ENCODE peak calls at places on chromosomes 11 and 22, in six cellular contexts. V, G, J, U, K and Y are unnamed samples. For H3K4me1 and H3K27me3, the result is how much of the 10 kb centered on the place peaks cover.

GRCh38 chr11:69141742-69142141 is 14.0 kb upstream of the SMIM38 start:
- DNase-seq in V (peak), G (no peak), J (no peak), U (no peak), K (no peak), Y (no peak)

GRCh38 chr22:43889366-43890253 is 2.2 kb downstream of the PNPLA5 start:
- DNase-seq in V (peak), G (no peak), J (no peak), U (peak), K (peak), Y (no peak)

GRCh38 chr22:31490496-31490925 is 869 bp upstream of the EIF4ENIF1 start:
- DNase-seq in V (peak), G (peak), J (peak), U (peak), K (peak), Y (peak)

GRCh38 chr11:61053198-61053597 is 49.1 kb upstream of the CD5 start:
- DNase-seq in V (no peak), G (no peak), J (no peak), U (no peak), K (no peak), Y (no peak)

GRCh38 chr22:20118572-20119020 is 1.6 kb upstream of the TRMT2A start:
- DNase-seq in V (no peak), G (no peak), J (no peak), U (peak), K (no peak), Y (no peak)

GRCh38 chr11:9273430-9274336 is 8.5 kb upstream of the DENND5A start:
- DNase-seq in V (peak), G (no peak), J (no peak), U (no peak), K (no peak), Y (no peak)

GRCh38 chr11:47270331-47271271 is 668 bp downstream of the MADD start:
- DNase-seq in V (peak), G (no peak), J (no peak), U (no peak), K (peak), Y (peak)

GRCh38 chr11:43789700-43790443 is 90.8 kb upstream of the ALKBH3 start:
- DNase-seq in V (peak), G (no peak), J (no peak), U (no peak), K (no peak), Y (no peak)

GRCh38 chr11:74417860-74418508 is 19.8 kb upstream of the PGM2L1 start:
- DNase-seq in V (peak), G (no peak), J (no peak), U (no peak), K (no peak), Y (peak)

GRCh38 chr22:49637255-49637760 is 190.4 kb downstream of the BRD1 start:
- DNase-seq in V (no peak), G (no peak), J (no peak), U (no peak), K (no peak), Y (no peak)

GRCh38 chr22:27676545-27677188 is 124.9 kb downstream of the MN1 start:
- DNase-seq in V (no peak), G (no peak), J (no peak), U (no peak), K (no peak), Y (no peak)

GRCh38 chr11:102946237-102946636 is 9.3 kb downstream of the MMP13 start:
- DNase-seq in V (no peak), G (no peak), J (no peak), U (no peak), K (no peak), Y (no peak)

GRCh38 chr22:39714321-39714720 is 143.8 kb downstream of the CACNA1I start:
- DNase-seq in V (no peak), G (no peak), J (no peak), U (peak), K (no peak), Y (no peak)

GRCh38 chr11:110362916-110363574 is 66.6 kb upstream of the RDX start:
- DNase-seq in V (no peak), G (no peak), J (peak), U (peak), K (no peak), Y (peak)

GRCh38 chr11:88301478-88302140 is 35.9 kb downstream of the CTSC start:
- DNase-seq in V (peak), G (no peak), J (no peak), U (no peak), K (no peak), Y (peak)

DNA sequence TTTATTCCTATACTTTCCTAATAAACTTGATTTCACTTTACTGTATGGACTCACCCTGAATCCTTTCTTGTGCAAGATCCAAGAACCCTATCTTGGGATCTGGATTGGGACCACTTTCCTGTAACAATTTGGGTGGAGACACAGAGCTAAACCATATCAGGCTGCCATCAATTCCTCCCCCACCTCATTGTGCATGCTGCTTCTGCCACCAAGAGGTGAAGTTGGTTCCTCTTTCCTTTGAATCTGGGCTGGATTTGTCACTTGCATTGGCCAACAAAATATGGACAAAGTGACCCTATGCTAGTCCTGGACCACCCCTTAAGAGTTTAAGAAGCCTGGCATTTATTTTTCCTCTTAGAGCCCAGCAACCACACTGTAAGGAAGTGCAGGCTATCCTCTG is 39.4 kb upstream of the CEP295 start:
- DNase-seq in V (no peak), G (no peak), J (no peak), U (no peak), K (no peak), Y (no peak)
- H3K4me1 ChIP-seq in V (under half), G (under half), J (under half), U (under half), K (under half), Y (under half)

GRCh38 chr22:36362819-36363377 is 24.9 kb downstream of the MYH9 start:
- DNase-seq in V (no peak), G (no peak), J (no peak), U (no peak), K (peak), Y (no peak)
- H3K4me3 ChIP-seq in V (no peak), G (no peak), J (no peak), U (no peak), K (no peak), Y (no peak)

GRCh38 chr11:131633978-131634377 is 263.6 kb downstream of the NTM start:
- DNase-seq in V (no peak), G (no peak), J (no peak), U (no peak), K (no peak), Y (no peak)
- H3K27me3 ChIP-seq in V (under half), G (under half), J (under half), U (under half), K (under half), Y (under half)

GRCh38 chr11:62664405-62665074 is 470 bp downstream of the C11orf98 start:
- DNase-seq in V (peak), G (no peak), J (peak), U (no peak), K (peak), Y (peak)
- H3K4me1 ChIP-seq in V (under half), G (under half), J (under half), U (under half), K (under half), Y (under half)

GRCh38 chr11:18352581-18352980 is 30.2 kb downstream of the GTF2H1 start:
- DNase-seq in V (peak), G (no peak), J (no peak), U (no peak), K (no peak), Y (no peak)

DNA sequence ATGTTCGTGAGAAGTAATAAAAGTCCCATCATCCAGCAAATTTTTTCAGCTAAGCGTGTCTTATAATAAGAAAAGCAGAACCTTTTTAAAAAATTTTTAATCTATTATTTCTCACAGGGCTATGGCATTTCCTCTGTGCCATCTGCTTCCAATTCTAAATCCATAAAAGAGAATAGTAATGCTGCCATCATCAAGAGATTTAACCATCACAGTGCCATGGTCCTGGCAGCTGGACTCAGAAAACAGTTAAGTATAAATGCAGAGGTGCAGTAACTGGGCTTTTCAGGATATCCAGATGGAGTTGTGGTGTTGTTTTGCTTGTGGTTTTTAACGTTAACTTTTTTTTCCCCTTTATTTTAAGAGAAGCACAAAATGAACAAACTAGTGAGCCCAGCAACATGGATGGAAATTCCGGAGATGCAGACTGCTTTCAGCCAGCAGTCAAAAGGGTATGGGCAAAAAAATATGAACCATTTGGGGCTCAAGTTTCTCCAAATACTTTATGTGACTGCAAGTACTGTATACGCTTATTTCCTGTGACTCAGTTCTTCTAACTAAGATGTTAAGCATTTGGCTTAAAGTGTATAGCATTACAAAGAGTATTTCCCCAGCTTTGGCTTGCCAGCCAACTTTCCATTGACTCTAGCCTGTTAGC is 25.2 kb downstream of the GTF2H1 start:
- DNase-seq in V (peak), G (no peak), J (no peak), U (no peak), K (no peak), Y (no peak)
- H3K4me3 ChIP-seq in V (no peak), G (no peak), J (no peak), U (no peak), K (no peak), Y (no peak)